ENCODE peak calls at places on chromosomes 4 and X, in nine cellular contexts. B, A, F, S, K, U, D, I and J are unnamed samples.

GRCh38 chrX:31038585-31039326 is 33.1 kb downstream of the FTHL17 start:
- DNase-seq in B (no peak), A (peak), F (no peak), S (peak), K (peak), U (no peak), D (peak), I (no peak), J (peak)

GRCh38 chr4:135411251-135411650 is 1209.7 kb upstream of the PABPC4L start:
- DNase-seq in B (no peak), A (no peak), F (no peak), S (no peak), K (peak), U (no peak), D (no peak), I (no peak), J (no peak)

GRCh38 chr4:29081230-29081955 is 1638.8 kb upstream of the PCDH7 start:
- DNase-seq in B (no peak), A (peak), F (no peak), S (no peak), K (no peak), U (no peak), D (no peak), I (no peak), J (peak)

GRCh38 chr4:10111067-10111801 is 5.4 kb downstream of the WDR1 start:
- DNase-seq in B (no peak), A (no peak), F (no peak), S (no peak), K (no peak), U (no peak), D (no peak), I (no peak), J (no peak)

GRCh38 chr4:79535516-79535915 is 127.5 kb upstream of the GK2 start:
- DNase-seq in B (no peak), A (no peak), F (no peak), S (no peak), K (no peak), U (no peak), D (no peak), I (no peak), J (no peak)

GRCh38 chr4:183118585-183118984 is 19.5 kb downstream of the WWC2 start:
- DNase-seq in B (peak), A (peak), F (no peak), S (no peak), K (peak), U (no peak), D (no peak), I (no peak), J (peak)

GRCh38 chr4:947491-947971 is 15.3 kb downstream of the TMEM175 start:
- DNase-seq in B (no peak), A (no peak), F (no peak), S (peak), K (no peak), U (peak), D (no peak), I (no peak), J (no peak)

GRCh38 chr4:47741200-47741599 is 96.7 kb downstream of the CORIN start:
- DNase-seq in B (no peak), A (peak), F (no peak), S (no peak), K (no peak), U (no peak), D (no peak), I (no peak), J (peak)

GRCh38 chrX:9464435-9465371 is at the start of gene TBL1X:
- DNase-seq in B (no peak), A (peak), F (peak), S (peak), K (no peak), U (peak), D (peak), I (peak), J (no peak)

GRCh38 chr4:138473339-138473738 is 231.2 kb upstream of the SLC7A11 start:
- DNase-seq in B (no peak), A (no peak), F (no peak), S (no peak), K (no peak), U (no peak), D (no peak), I (no peak), J (no peak)

GRCh38 chr4:166675411-166675810 is 558.9 kb downstream of the SPOCK3 start:
- DNase-seq in B (peak), A (peak), F (no peak), S (no peak), K (peak), U (no peak), D (no peak), I (no peak), J (peak)

GRCh38 chr4:19039816-19040215 is 1018.3 kb upstream of the LCORL start:
- DNase-seq in B (no peak), A (no peak), F (no peak), S (no peak), K (no peak), U (no peak), D (no peak), I (no peak), J (no peak)

GRCh38 chr4:22515888-22516541 is at the start of gene ADGRA3:
- DNase-seq in B (no peak), A (peak), F (peak), S (peak), K (peak), U (peak), D (peak), I (peak), J (peak)

GRCh38 chr4:22245294-22245693 is 270.6 kb downstream of the ADGRA3 start:
- DNase-seq in B (no peak), A (no peak), F (no peak), S (no peak), K (no peak), U (no peak), D (no peak), I (no peak), J (no peak)

GRCh38 chr4:29423836-29424721 is 1296.1 kb upstream of the PCDH7 start:
- DNase-seq in B (peak), A (peak), F (no peak), S (no peak), K (peak), U (no peak), D (no peak), I (no peak), J (peak)

GRCh38 chr4:156889616-156890594 is 81.7 kb downstream of the PDGFC start:
- DNase-seq in B (peak), A (peak), F (no peak), S (peak), K (peak), U (no peak), D (no peak), I (no peak), J (peak)

GRCh38 chr4:187663076-187663475 is 332.5 kb upstream of the ZFP42 start:
- DNase-seq in B (no peak), A (peak), F (no peak), S (no peak), K (peak), U (no peak), D (no peak), I (no peak), J (no peak)

GRCh38 chr4:21113496-21114213 is 413.4 kb downstream of the PACRGL start:
- DNase-seq in B (no peak), A (peak), F (no peak), S (no peak), K (no peak), U (no peak), D (no peak), I (no peak), J (peak)
- TF ChIP-seq CTCF in B (no peak), A (no peak), F (no peak), S (no peak), K (no peak), U (no peak), D (no peak), I (no peak), J (no peak)

DNA sequence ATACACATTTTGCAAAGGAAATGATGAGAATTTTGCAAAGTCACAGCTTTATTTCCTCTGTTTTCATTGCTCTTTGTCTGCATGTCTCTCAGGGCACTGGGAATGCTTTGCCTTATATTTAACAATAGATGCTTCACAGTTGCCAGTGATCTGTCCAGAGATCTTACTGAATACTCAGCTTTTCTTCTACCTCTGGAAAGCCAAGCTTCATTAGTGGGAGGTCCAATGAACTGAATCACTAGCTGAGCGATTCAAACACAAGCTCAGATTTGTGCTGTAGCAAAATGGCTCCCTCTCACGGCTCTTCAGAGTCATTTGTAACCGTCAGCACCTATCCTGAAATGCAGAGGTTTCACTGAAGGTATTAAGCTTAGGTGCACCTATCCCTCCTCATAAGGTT is 138.9 kb downstream of the DCLK2 start:
- DNase-seq in B (no peak), A (peak), F (no peak), S (no peak), K (peak), U (no peak), D (no peak), I (no peak), J (peak)
- TF ChIP-seq CTCF in B (peak), A (peak), F (no peak), S (no peak), K (peak), U (peak), D (no peak), I (peak), J (peak)

DNA sequence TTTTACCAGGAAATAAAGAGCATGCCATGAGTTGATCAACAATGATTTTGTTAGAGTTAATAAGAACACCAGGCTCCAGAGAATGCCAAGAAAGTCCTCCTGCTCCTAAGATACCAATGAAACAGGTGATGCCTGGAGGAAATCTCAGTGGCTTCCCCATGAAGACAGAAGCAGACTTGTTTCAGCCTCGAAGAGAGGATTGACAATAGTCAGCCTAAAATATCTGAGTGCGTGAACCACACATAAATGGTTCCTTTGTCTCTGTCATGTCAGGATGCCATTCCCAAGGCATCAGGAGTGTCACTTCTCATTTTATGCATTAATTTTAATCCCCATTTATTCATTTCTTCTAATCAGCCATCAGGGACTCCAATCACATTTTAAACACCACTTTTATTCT is 69.6 kb downstream of the PHOX2B start:
- DNase-seq in B (no peak), A (no peak), F (no peak), S (no peak), K (no peak), U (no peak), D (no peak), I (no peak), J (no peak)
- TF ChIP-seq CTCF in B (no peak), A (no peak), F (no peak), S (no peak), K (no peak), U (no peak), D (no peak), I (no peak), J (no peak)

GRCh38 chr4:56238251-56238650 is 149.0 kb downstream of the AASDH start:
- DNase-seq in B (no peak), A (no peak), F (no peak), S (no peak), K (no peak), U (no peak), D (no peak), I (no peak), J (no peak)

GRCh38 chr4:56235714-56236113 is 151.6 kb downstream of the AASDH start:
- DNase-seq in B (no peak), A (no peak), F (no peak), S (no peak), K (no peak), U (no peak), D (no peak), I (no peak), J (no peak)

GRCh38 chr4:56229947-56230346 is 157.3 kb downstream of the AASDH start:
- DNase-seq in B (no peak), A (no peak), F (no peak), S (no peak), K (no peak), U (no peak), D (no peak), I (no peak), J (no peak)

GRCh38 chr4:56234098-56234497 is 153.2 kb downstream of the AASDH start:
- DNase-seq in B (no peak), A (no peak), F (no peak), S (no peak), K (no peak), U (no peak), D (no peak), I (no peak), J (no peak)
- TF ChIP-seq CTCF in B (no peak), A (no peak), F (no peak), S (no peak), K (no peak), U (no peak), D (no peak), I (no peak), J (no peak)

GRCh38 chr4:118849867-118850812 is 14.2 kb upstream of the SEC24D start:
- DNase-seq in B (no peak), A (peak), F (peak), S (no peak), K (no peak), U (no peak), D (no peak), I (no peak), J (peak)
- TF ChIP-seq CTCF in B (no peak), A (no peak), F (no peak), S (no peak), K (no peak), U (no peak), D (no peak), I (no peak), J (no peak)

GRCh38 chr4:185011408-185011807 is 6.9 kb upstream of the HELT start:
- DNase-seq in B (no peak), A (no peak), F (peak), S (no peak), K (no peak), U (no peak), D (no peak), I (no peak), J (peak)
- TF ChIP-seq CTCF in B (peak), A (peak), F (peak), S (no peak), K (peak), U (peak), D (peak), I (peak), J (peak)

GRCh38 chrX:121000589-121000988 is 15.0 kb upstream of the CT47A1 start:
- DNase-seq in B (no peak), A (no peak), F (no peak), S (no peak), K (no peak), U (no peak), D (peak), I (no peak), J (peak)
- TF ChIP-seq CTCF in B (no peak), A (no peak), F (no peak), S (no peak), K (no peak), U (peak), D (peak), I (peak), J (peak)

GRCh38 chr4:2497931-2498330 is 29.0 kb downstream of the RNF4 start:
- DNase-seq in B (no peak), A (no peak), F (no peak), S (peak), K (no peak), U (no peak), D (peak), I (no peak), J (no peak)
- TF ChIP-seq CTCF in B (no peak), A (no peak), F (no peak), S (no peak), K (no peak), U (no peak), D (no peak), I (no peak), J (no peak)

DNA sequence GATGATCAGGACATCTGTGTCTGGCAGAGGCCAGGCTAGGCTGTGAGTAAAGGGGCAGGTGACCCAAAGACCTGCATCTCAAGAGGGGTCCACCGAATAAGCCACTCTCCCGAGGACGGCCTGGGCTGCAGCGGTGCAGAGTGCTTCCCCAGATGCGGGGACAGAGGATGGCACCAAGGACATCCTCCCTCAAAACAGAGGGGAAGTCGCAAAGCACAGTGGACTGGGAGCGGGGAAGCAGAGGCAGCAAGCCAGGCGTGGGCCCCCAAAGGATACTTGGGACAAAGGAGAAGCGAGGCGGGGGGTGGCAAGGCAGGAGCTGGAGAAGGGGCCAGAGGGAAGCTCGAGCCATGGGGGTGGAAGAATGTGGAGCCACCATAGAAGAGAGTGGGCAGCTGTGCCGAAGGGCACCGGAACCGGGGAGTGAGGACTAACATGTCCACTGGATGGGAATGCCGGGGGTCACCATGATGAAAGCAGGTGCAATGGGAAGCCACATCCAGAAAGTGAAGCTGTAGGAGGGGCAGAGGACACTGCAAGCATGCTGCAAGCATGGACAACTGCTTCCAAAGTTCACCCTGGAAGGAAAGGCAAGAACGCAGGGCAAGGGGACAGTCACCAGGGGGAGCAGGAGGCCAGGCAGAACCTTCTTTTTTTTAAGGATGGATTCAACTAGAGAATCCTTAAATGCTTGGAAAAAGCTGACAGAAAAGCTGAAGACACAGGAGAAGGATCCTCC is 169.6 kb downstream of the AFAP1 start:
- DNase-seq in B (no peak), A (peak), F (no peak), S (no peak), K (no peak), U (no peak), D (peak), I (no peak), J (peak)
- TF ChIP-seq CTCF in B (peak), A (peak), F (peak), S (peak), K (peak), U (peak), D (peak), I (peak), J (peak)